ENCODE peak calls at places on chromosomes 4 and X, in four cellular contexts. W is H1, Z is GM12878, C is HepG2. Q is an unnamed sample. For H3K4me1, the result is how much of the 10 kb centered on the place peaks cover.

GRCh38 chrX:110536788-110537187 is 178.1 kb downstream of the RTL9 start:
- DNase-seq in W (no peak), C (no peak), Z (no peak), Q (no peak)

GRCh38 chr4:186724048-186724860 is 598 bp upstream of the FAT1 start:
- DNase-seq in W (no peak), C (no peak), Z (no peak), Q (peak)

GRCh38 chr4:40990899-40991265 is 223.5 kb downstream of the APBB2 start:
- DNase-seq in C (no peak), W (no peak), Z (peak), Q (no peak)

GRCh38 chr4:42397256-42397634 is at the start of gene SHISA3:
- DNase-seq in Z (no peak), C (no peak), W (no peak), Q (no peak)

GRCh38 chrX:40735318-40736169 is at the start of gene MED14:
- DNase-seq in W (peak), Z (peak), C (peak), Q (peak)

GRCh38 chrX:10884246-10884645 is 226.9 kb upstream of the HCCS start:
- DNase-seq in W (no peak), C (no peak), Z (no peak), Q (no peak)

GRCh38 chr4:38210396-38211114 is 250.4 kb downstream of the PTTG2 start:
- DNase-seq in Z (no peak), C (no peak), W (no peak), Q (no peak)

GRCh38 chr4:185020863-185021761 is 2.8 kb downstream of the HELT start:
- DNase-seq in W (no peak), Z (no peak), C (no peak), Q (no peak)

GRCh38 chr4:155891058-155891457 is 12.4 kb upstream of the TDO2 start:
- DNase-seq in Z (no peak), W (no peak), C (no peak), Q (no peak)

GRCh38 chrX:28391528-28391927 is 195.7 kb upstream of the IL1RAPL1 start:
- DNase-seq in Z (no peak), C (no peak), W (no peak), Q (no peak)

GRCh38 chr4:168736831-168737230 is 240.0 kb downstream of the PALLD start:
- DNase-seq in W (no peak), Z (no peak), C (no peak), Q (no peak)

GRCh38 chr4:63717384-63717783 is 691.9 kb downstream of the TECRL start:
- DNase-seq in W (no peak), Z (peak), C (peak), Q (peak)

GRCh38 chr4:131584587-131584986 is 1564.5 kb upstream of the PCDH10 start:
- DNase-seq in C (no peak), W (no peak), Z (no peak), Q (no peak)

GRCh38 chr4:7863911-7864681 is 75.6 kb downstream of the AFAP1 start:
- DNase-seq in C (peak), Z (no peak), W (no peak), Q (no peak)

GRCh38 chr4:119286377-119287002 is 35.4 kb downstream of the FABP2 start:
- DNase-seq in C (peak), W (no peak), Z (no peak), Q (no peak)

GRCh38 chrX:93580634-93581033 is 92.7 kb downstream of the NAP1L3 start:
- DNase-seq in W (no peak), C (no peak), Z (no peak), Q (no peak)

GRCh38 chr4:113617195-113617594 is 144.3 kb downstream of the CAMK2D start:
- DNase-seq in C (no peak), Z (no peak), W (no peak), Q (no peak)

GRCh38 chr4:113613503-113613902 is 148.0 kb downstream of the CAMK2D start:
- DNase-seq in W (no peak), Z (no peak), C (no peak), Q (no peak)

GRCh38 chr4:113616443-113616842 is 145.1 kb downstream of the CAMK2D start:
- DNase-seq in C (no peak), Z (no peak), W (no peak), Q (no peak)

GRCh38 chr4:113618205-113618604 is 143.3 kb downstream of the CAMK2D start:
- DNase-seq in C (no peak), Z (no peak), W (no peak), Q (no peak)

GRCh38 chr4:113614414-113614813 is 147.1 kb downstream of the CAMK2D start:
- DNase-seq in C (no peak), W (no peak), Z (no peak), Q (no peak)
- H3K4me1 ChIP-seq in C (under half), W (under half), Z (under half), Q (under half)

GRCh38 chrX:129982300-129983246 is at the start of gene BCORL1:
- DNase-seq in Z (peak), C (peak), W (peak), Q (peak)
- H3K4me3 ChIP-seq in Z (peak), C (peak), W (peak), Q (peak)

GRCh38 chr4:138845051-138845450 is 170.5 kb upstream of the NOCT start:
- DNase-seq in W (no peak), Z (no peak), C (no peak), Q (no peak)
- TF ChIP-seq SUZ12 in W (no peak), Z (no peak), C (no peak), Q (no peak)

GRCh38 chr4:82373816-82374740 is at the start of gene HNRNPD:
- DNase-seq in C (peak), W (peak), Z (peak), Q (peak)
- H3K4me1 ChIP-seq in C (under half), W (under half), Z (under half), Q (under half)

GRCh38 chrX:139692506-139692849 is 15.5 kb downstream of the MCF2 start:
- DNase-seq in W (no peak), C (no peak), Z (no peak), Q (no peak)
- H3K4me3 ChIP-seq in W (peak), C (no peak), Z (no peak), Q (peak)

GRCh38 chr4:159117564-159117963 is 14.7 kb downstream of the RAPGEF2 start:
- DNase-seq in W (no peak), C (peak), Z (no peak), Q (no peak)
- TF ChIP-seq SUZ12 in W (no peak), C (no peak), Z (no peak), Q (no peak)

GRCh38 chr4:158789853-158790252 is 21.0 kb downstream of the FNIP2 start:
- DNase-seq in C (no peak), Z (no peak), W (no peak), Q (no peak)
- H3K4me1 ChIP-seq in C (half or more), Z (under half), W (under half), Q (under half)

Q was measured in NT2/D1.